ENCODE peak calls at places on chromosomes 16 and 17, in eight cellular contexts. S is GM23338, W is hepatocyte, X is neural progenitor cell, J is HCT116, C is OCI-LY7, I is MM.1S, T is SK-N-SH. O is an unnamed sample.

GRCh38 chr17:12070561-12070960 is 49.9 kb downstream of the MAP2K4 start:
- DNase-seq in W (no peak), T (no peak), X (no peak), C (no peak), I (no peak), S (no peak), J (no peak), O (peak; percentile 75)

GRCh38 chr16:67528870-67529638 is 425 bp downstream of the RIPOR1 start:
- DNase-seq in J (no peak), I (no peak), X (peak; percentile 80), W (peak; percentile 67), C (peak; percentile 17), T (peak; percentile 83), S (peak; percentile 63), O (peak; percentile 33)

GRCh38 chr17:57242148-57242547 is 14.2 kb upstream of the MSI2 start:
- DNase-seq in T (no peak), W (no peak), X (no peak), C (no peak), S (no peak), I (no peak), J (no peak), O (no peak)

GRCh38 chr17:56230660-56231059 is 77.4 kb downstream of the ANKFN1 start:
- DNase-seq in J (no peak), S (no peak), T (no peak), X (no peak), W (peak; percentile 9), C (no peak), I (no peak), O (no peak)

GRCh38 chr16:28491080-28491969 is 549 bp downstream of the CLN3 start:
- DNase-seq in I (peak; percentile 20), C (peak; percentile 42), S (peak; percentile 64), J (no peak), T (peak; percentile 68), X (peak; percentile 64), W (peak; percentile 52), O (peak; percentile 49)

GRCh38 chr17:77440571-77440981 is 299.8 kb downstream of the SEC14L1 start:
- DNase-seq in S (no peak), I (peak; percentile 68), J (no peak), C (peak; percentile 97), T (no peak), X (no peak), W (no peak), O (no peak)

GRCh38 chr16:88288303-88288702 is 94.5 kb upstream of the ZNF469 start:
- DNase-seq in T (no peak), X (no peak), S (no peak), C (no peak), I (no peak), W (no peak), J (no peak), O (no peak)

GRCh38 chr16:16063685-16064084 is 114.3 kb downstream of the ABCC1 start:
- DNase-seq in X (no peak), W (no peak), C (no peak), I (no peak), J (no peak), S (no peak), T (no peak), O (no peak)

GRCh38 chr17:1785925-1786324 is 24.1 kb downstream of the SERPINF1 start:
- DNase-seq in W (no peak), S (no peak), I (no peak), J (no peak), T (no peak), C (no peak), X (no peak), O (no peak)

GRCh38 chr17:37079735-37080134 is 131.0 kb downstream of the AATF start:
- DNase-seq in T (no peak), W (no peak), I (no peak), J (no peak), S (no peak), X (no peak), C (no peak), O (no peak)
- TF ChIP-seq CTCF in T (no peak), W (no peak), I (no peak), J (no peak), S (no peak), X (no peak), C (no peak), O (no peak)

DNA sequence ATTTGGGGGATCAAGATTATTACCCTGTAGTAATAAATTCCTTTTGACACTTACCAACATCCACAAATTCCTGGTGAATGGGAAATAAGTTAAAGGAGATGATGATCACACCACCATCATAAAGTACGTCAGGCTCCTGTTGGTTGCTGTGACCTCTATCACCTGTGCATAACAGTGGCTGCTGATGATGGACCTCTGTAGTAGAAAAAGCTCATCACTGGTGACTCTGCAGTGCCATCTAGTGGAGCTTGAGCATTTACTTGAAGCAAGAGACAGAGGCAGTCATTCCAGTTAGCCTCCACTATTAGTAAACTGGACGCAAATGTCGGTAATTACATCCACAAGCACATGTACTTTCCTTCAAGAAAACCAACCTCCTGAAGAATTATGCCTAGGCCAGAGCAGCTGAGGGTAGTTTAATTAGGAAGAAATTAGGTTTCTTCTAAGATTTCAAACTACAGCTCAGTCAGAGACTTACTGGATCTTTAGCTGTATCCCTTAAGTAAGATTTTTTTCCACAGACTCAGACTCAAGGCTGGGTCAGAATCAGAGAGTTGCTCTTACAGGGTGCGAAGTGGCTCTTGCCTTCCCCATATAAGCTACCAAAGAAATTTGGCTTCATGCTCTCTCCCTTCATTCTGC is 39.3 kb downstream of the CYB561 start:
- DNase-seq in C (peak; percentile 88), I (peak; percentile 88), T (peak; percentile 82), W (peak; percentile 92), X (peak; percentile 92), J (peak; percentile 93), S (peak; percentile 96), O (peak; percentile 97)
- TF ChIP-seq EZH2phosphoT487 in C (no peak), I (no peak), T (no peak), W (no peak), X (no peak), J (no peak), S (no peak), O (no peak)

GRCh38 chr17:17108681-17109049 is 66.4 kb downstream of the MPRIP start:
- DNase-seq in T (peak; percentile 36), S (peak; percentile 39), X (no peak), C (no peak), I (no peak), W (no peak), J (no peak), O (no peak)
- TF ChIP-seq CTCF in T (no peak), S (peak; percentile 28), X (no peak), C (no peak), I (no peak), W (no peak), J (no peak), O (no peak)

GRCh38 chr17:48589831-48590602 is at the start of gene HOXB3:
- DNase-seq in S (no peak), C (no peak), X (no peak), I (no peak), T (no peak), W (no peak), J (no peak), O (no peak)
- TF ChIP-seq EZH2phosphoT487 in S (no peak), C (no peak), X (peak; percentile 82), I (no peak), T (no peak), W (peak; percentile 45), J (no peak), O (no peak)

DNA sequence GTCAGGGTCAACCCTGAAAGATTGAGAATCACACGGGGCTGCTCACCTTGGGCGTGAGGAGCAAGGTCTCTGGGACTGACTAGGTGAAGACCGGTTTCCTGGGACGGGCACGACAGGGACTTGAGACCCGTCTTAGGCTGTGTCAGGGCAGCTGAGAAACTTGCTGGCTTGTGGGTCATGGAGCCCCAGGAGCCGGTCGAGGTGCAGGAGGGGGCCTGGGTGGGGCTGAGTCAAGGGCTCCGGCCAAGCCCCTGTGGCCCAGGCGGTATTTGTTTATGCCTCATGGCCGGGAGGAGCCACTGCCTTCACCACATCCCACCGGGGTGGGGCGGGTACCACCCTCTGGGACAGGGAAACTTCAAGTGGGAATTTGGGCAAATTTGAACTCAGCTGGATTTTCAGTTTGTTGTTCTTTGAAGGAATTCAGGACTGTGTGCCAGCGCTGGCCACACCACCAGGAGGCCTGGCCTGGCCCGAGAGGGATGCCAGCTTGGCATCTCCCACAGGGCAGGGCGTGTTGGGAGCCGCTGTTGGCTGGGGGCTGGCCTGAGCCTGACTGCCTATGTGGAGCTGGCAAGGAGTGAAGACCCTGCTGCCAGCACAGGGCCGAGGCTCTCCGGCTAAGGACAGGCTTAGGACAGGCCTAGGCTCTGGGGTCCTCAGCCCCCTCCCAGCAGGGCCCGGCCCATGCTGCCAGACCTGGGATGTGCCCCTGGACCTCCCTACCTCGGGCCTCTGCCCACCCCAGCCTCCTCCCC is 116.1 kb downstream of the METRNL start:
- DNase-seq in J (no peak), S (no peak), C (no peak), W (no peak), I (no peak), T (no peak), X (no peak), O (no peak)
- TF ChIP-seq CTCF in J (no peak), S (no peak), C (no peak), W (no peak), I (no peak), T (no peak), X (no peak), O (no peak)

GRCh38 chr16:8686879-8687278 is 12.5 kb downstream of the ABAT start:
- DNase-seq in C (no peak), W (no peak), S (no peak), T (no peak), I (no peak), J (no peak), X (no peak), O (no peak)
- TF ChIP-seq EZH2phosphoT487 in C (no peak), W (no peak), S (no peak), T (no peak), I (no peak), J (no peak), X (no peak), O (no peak)

GRCh38 chr16:66171578-66171977 is 194.9 kb upstream of the CDH5 start:
- DNase-seq in C (no peak), W (no peak), I (no peak), X (no peak), T (no peak), J (no peak), S (no peak), O (no peak)

GRCh38 chr16:66168777-66169176 is 197.7 kb upstream of the CDH5 start:
- DNase-seq in T (no peak), X (no peak), S (no peak), C (no peak), I (no peak), J (no peak), W (no peak), O (no peak)

GRCh38 chr16:66167564-66168291 is 198.8 kb upstream of the CDH5 start:
- DNase-seq in W (peak; percentile 51), X (peak; percentile 15), T (no peak), I (no peak), S (peak; percentile 48), J (no peak), C (no peak), O (peak; percentile 7)

GRCh38 chr16:66170989-66171388 is 195.5 kb upstream of the CDH5 start:
- DNase-seq in J (no peak), C (no peak), T (no peak), X (no peak), S (no peak), I (no peak), W (no peak), O (no peak)

DNA sequence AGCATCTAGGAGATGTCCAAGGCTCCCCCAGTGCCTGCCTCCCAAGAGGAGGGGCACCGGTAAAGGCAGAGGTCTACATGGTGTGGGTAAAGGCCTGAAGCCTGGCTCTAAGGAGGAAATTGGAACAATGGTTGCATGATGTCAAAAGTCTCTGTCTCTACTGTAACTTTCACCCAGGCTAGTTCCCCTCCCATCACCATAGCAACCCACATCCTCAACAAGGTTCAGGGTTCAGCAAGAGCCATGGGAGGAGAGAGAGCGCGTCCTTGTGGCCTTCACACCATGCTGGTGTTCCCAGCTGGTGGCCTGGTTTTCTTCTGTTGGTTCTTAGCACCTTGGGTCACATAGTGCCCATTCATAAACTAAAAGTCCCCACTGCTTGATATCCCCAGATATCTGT is 196.7 kb upstream of the CDH5 start:
- DNase-seq in C (no peak), S (no peak), W (no peak), J (no peak), I (no peak), X (no peak), T (no peak), O (no peak)
- TF ChIP-seq CTCF in C (no peak), S (peak; percentile 32), W (no peak), J (no peak), I (no peak), X (no peak), T (no peak), O (no peak)